ENCODE peak calls at places on chromosomes 6 and 20, in six cellular contexts. F is glomerular endothelial cell, N is OCI-LY7, W is Calu3, Y is keratinocyte, Q is NCI-H1092. U is an unnamed sample.

GRCh38 chr20:60630609-60631008 is 621.5 kb upstream of the CDH4 start:
- DNase-seq in Q (peak; percentile 59), N (no peak), W (no peak), F (no peak), Y (no peak), U (no peak)

GRCh38 chr6:83868639-83869038 is 9.2 kb downstream of the CYB5R4 start:
- DNase-seq in W (no peak), Y (no peak), Q (no peak), F (no peak), N (no peak), U (no peak)

GRCh38 chr6:125058562-125058961 is 95.0 kb upstream of the TPD52L1 start:
- DNase-seq in Y (no peak), Q (no peak), W (no peak), N (no peak), F (no peak), U (no peak)

GRCh38 chr6:34366639-34366921 is 25.9 kb downstream of the NUDT3 start:
- DNase-seq in N (no peak), W (no peak), F (no peak), Q (no peak), Y (no peak), U (no peak)

GRCh38 chr6:138987299-138987642 is 782 bp downstream of the REPS1 start:
- DNase-seq in F (no peak), Q (no peak), W (peak; percentile 6), Y (no peak), N (no peak), U (no peak)

GRCh38 chr6:166768761-166769160 is 141.7 kb upstream of the RPS6KA2 start:
- DNase-seq in N (no peak), Y (no peak), W (no peak), Q (no peak), F (no peak), U (no peak)

GRCh38 chr6:152085533-152085932 is 278.1 kb downstream of the ESR1 start:
- DNase-seq in Q (no peak), W (no peak), F (no peak), N (no peak), Y (no peak), U (no peak)

GRCh38 chr20:63267681-63268080 is 4.9 kb upstream of the ARFGAP1 start:
- DNase-seq in Q (no peak), Y (no peak), W (no peak), F (no peak), N (no peak), U (no peak)

GRCh38 chr6:142947702-142948480 is 2.9 kb upstream of the HIVEP2 start:
- DNase-seq in Q (no peak), W (no peak), Y (no peak), F (no peak), N (peak; percentile 61), U (no peak)

GRCh38 chr20:49539481-49540231 is 28.3 kb downstream of the PTGIS start:
- DNase-seq in Y (peak; percentile 5), F (no peak), W (no peak), Q (no peak), N (no peak), U (no peak)

GRCh38 chr6:99606670-99607415 is at the start of gene PRDM13:
- DNase-seq in W (no peak), Y (no peak), F (no peak), N (no peak), Q (no peak), U (no peak)

GRCh38 chr20:25040438-25040831 is 17.5 kb downstream of the ACSS1 start:
- DNase-seq in W (no peak), N (no peak), Y (no peak), F (no peak), Q (no peak), U (no peak)

GRCh38 chr6:168208854-168209253 is 110.7 kb downstream of the DACT2 start:
- DNase-seq in Q (no peak), W (no peak), Y (no peak), N (no peak), F (no peak), U (no peak)

GRCh38 chr20:13158339-13158738 is 62.7 kb upstream of the ISM1 start:
- DNase-seq in Y (no peak), Q (peak; percentile 6), F (no peak), W (no peak), N (no peak), U (no peak)

GRCh38 chr6:3247255-3248146 is 11.2 kb upstream of the PSMG4 start:
- DNase-seq in F (no peak), N (no peak), Y (no peak), W (peak; percentile 52), Q (peak; percentile 13), U (no peak)

GRCh38 chr6:56730663-56731529 is 88.2 kb upstream of the DST start:
- DNase-seq in W (no peak), Y (no peak), N (no peak), Q (no peak), F (no peak), U (peak; percentile 35)

GRCh38 chr6:98203170-98203806 is 631.1 kb upstream of the POU3F2 start:
- DNase-seq in N (no peak), Y (no peak), F (no peak), Q (no peak), W (no peak), U (no peak)

GRCh38 chr6:101607286-101607685 is 213.8 kb downstream of the GRIK2 start:
- DNase-seq in W (no peak), Q (no peak), F (no peak), N (no peak), Y (no peak), U (no peak)

GRCh38 chr20:4916991-4917881 is 84.1 kb downstream of the SLC23A2 start:
- DNase-seq in N (no peak), Q (no peak), W (no peak), F (no peak), Y (no peak), U (no peak)

GRCh38 chr6:73062837-73063236 is 162.5 kb downstream of the KHDC1L start:
- DNase-seq in N (no peak), Y (no peak), W (no peak), F (no peak), Q (no peak), U (no peak)

U was measured in pulmonary artery endothelial cell.